ENCODE peak calls at places on chromosomes 7 and 10, in six cellular contexts. O is mucosa of gallbladder, Q is foreskin fibroblast, J is HFF-Myc, N is NAMALWA, A is NCI-H774. B is an unnamed sample.

GRCh38 chr7:148914208-148914777 is 30.2 kb upstream of the EZH2 start:
- DNase-seq in O (no peak), Q (no peak), J (no peak), N (no peak), A (no peak), B (no peak)

GRCh38 chr10:18868919-18869318 is 179.7 kb upstream of the MALRD1 start:
- DNase-seq in O (no peak), Q (no peak), J (no peak), N (no peak), A (no peak), B (no peak)

GRCh38 chr10:17257466-17258321 is 29.7 kb downstream of the VIM start:
- DNase-seq in O (peak; percentile 74), Q (peak; percentile 62), J (no peak), N (peak; percentile 70), A (peak; percentile 25), B (no peak)

GRCh38 chr7:91957823-91958222 is 17.2 kb downstream of the AKAP9 start:
- DNase-seq in O (no peak), Q (no peak), J (no peak), N (no peak), A (no peak), B (no peak)

GRCh38 chr7:35802649-35803048 is 1.8 kb downstream of the SEPTIN7 start:
- DNase-seq in O (no peak), Q (no peak), J (no peak), N (peak; percentile 66), A (no peak), B (no peak)

GRCh38 chr10:47094636-47095035 is 183.4 kb downstream of the PTPN20 start:
- DNase-seq in O (no peak), Q (no peak), J (no peak), N (no peak), A (no peak), B (no peak)

GRCh38 chr7:21568762-21569161 is 25.9 kb downstream of the DNAH11 start:
- DNase-seq in O (no peak), Q (no peak), J (no peak), N (no peak), A (no peak), B (no peak)

GRCh38 chr10:114445332-114445731 is 41.0 kb upstream of the AFAP1L2 start:
- DNase-seq in O (no peak), Q (no peak), J (no peak), N (no peak), A (no peak), B (no peak)

GRCh38 chr7:2116086-2116810 is 116.5 kb downstream of the MAD1L1 start:
- DNase-seq in O (peak; percentile 25), Q (no peak), J (no peak), N (no peak), A (no peak), B (no peak)

GRCh38 chr7:136869991-136870798 is 1.7 kb downstream of the CHRM2 start:
- DNase-seq in O (no peak), Q (peak; percentile 27), J (no peak), N (no peak), A (no peak), B (no peak)

GRCh38 chr10:17101910-17102266 is 27.7 kb downstream of the CUBN start:
- DNase-seq in O (no peak), Q (no peak), J (no peak), N (no peak), A (no peak), B (no peak)

GRCh38 chr10:31936933-31937332 is 8.3 kb upstream of the ARHGAP12 start:
- DNase-seq in O (no peak), Q (no peak), J (no peak), N (no peak), A (no peak), B (no peak)

GRCh38 chr10:121942749-121943148 is 14.9 kb upstream of the ATE1 start:
- DNase-seq in O (no peak), Q (peak; percentile 94), J (peak; percentile 53), N (no peak), A (no peak), B (peak; percentile 86)